ENCODE peak calls at places on chromosome 4, in eight cellular contexts. E is left lung, N is type B pancreatic cell, D is neural progenitor cell, P is osteocyte, Q is psoas muscle, W is lower leg skin, B is cardiac muscle cell. J is an unnamed sample.

GRCh38 chr4:123412700-123413512 is 16.3 kb downstream of the SPRY1 start:
- DNase-seq in N (no peak), D (no peak), Q (no peak), B (no peak), W (no peak), E (no peak), P (no peak), J (no peak)

GRCh38 chr4:6221851-6222760 is 21.8 kb upstream of the JAKMIP1 start:
- DNase-seq in D (peak; percentile 92), Q (no peak), E (no peak), W (peak; percentile 64), P (peak; percentile 82), N (no peak), B (peak; percentile 30), J (peak; percentile 70)

GRCh38 chr4:21986312-21986711 is 37.7 kb upstream of the KCNIP4 start:
- DNase-seq in Q (no peak), N (no peak), P (no peak), W (no peak), D (no peak), E (no peak), B (no peak), J (no peak)

GRCh38 chr4:85431881-85432280 is 43.1 kb upstream of the ARHGAP24 start:
- DNase-seq in P (no peak), D (no peak), B (no peak), N (no peak), E (no peak), W (no peak), Q (no peak), J (no peak)

GRCh38 chr4:67071641-67072040 is 473.7 kb downstream of the CENPC start:
- DNase-seq in Q (no peak), P (no peak), N (no peak), E (no peak), B (no peak), D (no peak), W (no peak), J (no peak)

GRCh38 chr4:48139688-48140087 is 5.6 kb upstream of the TXK start:
- DNase-seq in N (no peak), Q (no peak), B (peak; percentile 21), E (no peak), D (no peak), P (no peak), W (no peak), J (no peak)

GRCh38 chr4:121428721-121429120 is 47.9 kb upstream of the QRFPR start:
- DNase-seq in E (no peak), P (no peak), B (peak; percentile 24), W (no peak), N (no peak), D (no peak), Q (no peak), J (no peak)

GRCh38 chr4:11428701-11429571 is at the start of gene HS3ST1:
- DNase-seq in D (peak; percentile 89), Q (peak; percentile 83), P (no peak), B (peak; percentile 84), N (peak; percentile 84), E (peak; percentile 89), W (peak; percentile 94), J (peak; percentile 70)

GRCh38 chr4:92237559-92237958 is 66.2 kb upstream of the GRID2 start:
- DNase-seq in B (no peak), E (no peak), D (no peak), W (no peak), N (no peak), P (no peak), Q (no peak), J (no peak)

GRCh38 chr4:48403358-48403757 is 62.0 kb downstream of the SLAIN2 start:
- DNase-seq in N (no peak), W (no peak), B (no peak), D (no peak), E (no peak), P (no peak), Q (no peak), J (no peak)

GRCh38 chr4:145847764-145848163 is 90.9 kb downstream of the ZNF827 start:
- DNase-seq in Q (no peak), E (no peak), N (no peak), W (no peak), P (no peak), D (no peak), B (no peak), J (no peak)

GRCh38 chr4:145852256-145852839 is 86.3 kb downstream of the ZNF827 start:
- DNase-seq in Q (no peak), D (no peak), N (no peak), W (no peak), P (no peak), B (peak; percentile 79), E (no peak), J (no peak)

DNA sequence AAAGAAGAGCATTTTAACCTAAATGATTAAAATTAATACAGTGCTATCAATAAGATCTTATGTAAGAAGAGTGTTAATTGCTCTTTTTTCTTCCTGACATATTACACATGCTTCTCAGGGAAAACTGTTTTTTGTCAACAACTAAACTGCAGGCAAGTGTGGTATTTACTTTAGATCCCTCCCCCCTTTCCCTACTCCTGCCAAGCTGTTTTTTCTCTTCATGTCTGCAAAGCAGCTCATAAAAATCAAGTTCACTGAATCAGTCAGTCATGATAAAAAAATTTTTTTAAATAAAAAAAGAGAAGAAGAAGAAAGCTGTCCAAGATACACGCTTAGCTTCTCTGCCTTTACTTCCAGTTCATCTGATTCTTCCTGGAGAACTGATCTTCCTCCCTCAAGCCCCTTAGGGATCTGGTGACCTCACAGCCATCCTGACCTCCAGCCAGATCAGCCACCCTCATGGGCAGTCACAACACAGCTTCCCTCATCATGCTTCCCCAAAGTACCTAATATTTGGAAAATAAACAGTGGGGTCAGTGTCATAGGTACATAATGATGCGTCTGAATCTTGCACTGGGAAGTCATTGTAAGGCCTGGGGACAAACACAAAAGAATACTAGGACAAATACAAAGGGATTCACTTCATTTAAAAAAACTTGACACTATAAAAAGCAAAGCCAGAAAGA is 87.0 kb downstream of the ZNF827 start:
- DNase-seq in D (no peak), B (no peak), P (no peak), N (no peak), W (no peak), E (no peak), Q (no peak), J (no peak)
- TF ChIP-seq CTCF in D (no peak), B (no peak), P (no peak), N (no peak), W (no peak), E (no peak), Q (no peak), J (no peak)

GRCh38 chr4:133484287-133484686 is 335.2 kb downstream of the PCDH10 start:
- DNase-seq in Q (no peak), E (no peak), B (peak; percentile 13), P (no peak), W (no peak), N (no peak), D (no peak), J (no peak)

DNA sequence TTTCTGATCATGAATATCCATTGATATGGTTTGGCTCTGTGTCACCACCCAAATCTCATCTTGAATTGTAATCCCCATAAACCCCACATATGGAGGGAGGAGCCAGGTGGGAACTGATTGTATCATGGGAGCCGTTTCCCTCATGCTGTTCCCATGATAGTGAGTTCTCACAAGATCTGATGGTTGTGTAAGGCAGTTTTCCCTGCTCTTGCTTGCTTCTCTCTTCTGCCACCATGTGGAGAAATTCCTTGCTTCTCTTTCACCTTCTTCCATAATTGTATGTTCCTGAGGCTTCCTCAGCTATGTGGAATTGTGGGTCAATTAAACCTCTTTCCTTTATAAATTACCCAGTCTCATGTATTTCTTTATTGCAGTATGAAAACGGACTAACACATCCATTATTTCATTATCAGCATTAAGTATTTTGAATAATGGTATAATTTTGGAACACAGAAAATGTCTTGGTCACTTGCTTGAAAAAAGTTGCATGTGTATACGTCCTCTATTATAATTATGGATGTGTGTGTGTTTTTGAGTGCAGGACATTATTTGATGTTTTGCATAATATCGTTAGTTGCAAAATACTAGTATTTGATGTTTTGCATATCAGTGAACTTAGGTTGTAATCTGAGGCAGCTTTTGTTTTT is 334.6 kb downstream of the PCDH10 start:
- DNase-seq in E (no peak), N (no peak), Q (no peak), B (peak; percentile 73), W (no peak), P (no peak), D (peak; percentile 40), J (no peak)
- TF ChIP-seq CTCF in E (peak; percentile 10), N (peak; percentile 66), Q (no peak), B (peak; percentile 58), W (no peak), P (peak; percentile 71), D (peak; percentile 51), J (peak; percentile 62)

GRCh38 chr4:72709475-72709874 is 140.5 kb upstream of the ADAMTS3 start:
- DNase-seq in N (no peak), D (no peak), Q (no peak), E (no peak), P (no peak), W (no peak), B (no peak), J (no peak)
- TF ChIP-seq CTCF in N (no peak), D (no peak), Q (no peak), E (no peak), P (no peak), W (no peak), B (no peak), J (no peak)

DNA sequence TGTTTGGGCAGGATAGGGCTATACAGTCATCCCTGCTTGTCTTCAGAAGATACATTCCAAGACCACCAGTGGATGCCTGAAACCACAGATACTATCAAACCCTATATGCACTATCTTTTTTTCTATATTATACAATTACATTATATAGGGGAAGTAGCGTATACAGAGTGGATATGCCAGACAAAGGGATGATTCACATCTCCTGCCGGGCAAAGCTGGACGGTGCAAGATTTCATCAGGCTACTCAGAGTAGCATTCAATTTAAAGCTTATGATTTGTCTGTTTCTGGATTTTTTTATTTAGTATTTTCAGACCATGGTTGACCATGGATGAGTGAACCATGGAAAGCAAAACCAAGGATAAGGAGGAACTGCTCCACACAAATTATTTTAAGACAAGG is 7.0 kb upstream of the AMTN start:
- DNase-seq in W (no peak), P (no peak), E (no peak), Q (no peak), D (no peak), B (no peak), N (no peak), J (no peak)
- TF ChIP-seq CTCF in W (no peak), P (no peak), E (no peak), Q (no peak), D (no peak), B (no peak), N (no peak), J (no peak)

GRCh38 chr4:115873048-115873447 is 759.6 kb upstream of the NDST4 start:
- DNase-seq in B (no peak), E (no peak), Q (no peak), N (no peak), W (no peak), P (no peak), D (no peak), J (no peak)
- TF ChIP-seq CTCF in B (no peak), E (no peak), Q (no peak), N (no peak), W (no peak), P (no peak), D (no peak), J (no peak)

DNA sequence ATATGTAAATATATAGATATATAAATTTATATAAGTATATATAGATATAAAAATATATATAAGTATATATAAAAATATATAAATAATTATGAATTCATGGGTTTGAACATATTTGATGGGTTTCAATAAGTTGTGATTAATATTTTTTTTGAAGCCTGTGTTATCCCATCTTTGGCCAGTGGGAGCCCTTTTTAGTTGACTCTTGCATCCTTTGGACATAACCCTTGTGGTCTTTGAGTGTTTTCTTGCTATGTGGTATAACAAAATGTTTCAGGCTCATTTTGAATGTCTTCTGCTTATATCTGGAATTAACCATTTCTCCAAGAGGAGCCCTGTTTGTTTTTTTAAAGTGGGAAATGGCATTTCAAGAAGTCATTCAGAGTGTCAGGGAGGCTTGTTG is 15.2 kb downstream of the SNX25 start:
- DNase-seq in Q (no peak), W (no peak), N (no peak), D (no peak), B (no peak), E (no peak), P (no peak), J (no peak)
- TF ChIP-seq CTCF in Q (no peak), W (no peak), N (peak; percentile 64), D (no peak), B (no peak), E (no peak), P (peak; percentile 27), J (peak; percentile 26)